ENCODE peak calls at places on chromosome 13, in eight cellular contexts. U is naive B cell; Q is T-helper 1 cell; G is stimulated activated CD4-positive, alpha-beta T cell treated with anti-CD3 and anti-CD28 coated beads, Interleukin-4, amount 100 ng/mL, for 4 hours; K is stimulated activated CD8-positive, alpha-beta memory T cell treated with anti-CD3 and anti-CD28 coated beads, Interleukin-15, amount 100 ng/mL, for 1 hour; V is Peyer's patch; Z is NCI-H2171; T is neural crest cell. L is an unnamed sample.

GRCh38 chr13:100675660-100676129 is 1.1 kb upstream of the TMTC4 start:
- DNase-seq in K (no peak), U (no peak), T (no peak), Z (no peak), G (no peak), Q (no peak), V (no peak), L (no peak)

GRCh38 chr13:51453308-51453958 is 597 bp upstream of the INTS6 start:
- DNase-seq in V (peak; percentile 80), G (peak; percentile 81), K (peak; percentile 44), Z (peak; percentile 82), T (no peak), U (peak; percentile 88), Q (peak; percentile 83), L (peak; percentile 83)

GRCh38 chr13:48156466-48156865 is 61.6 kb upstream of the MED4 start:
- DNase-seq in Q (peak; percentile 78), G (peak; percentile 54), V (peak; percentile 71), Z (peak; percentile 94), U (peak; percentile 29), K (peak; percentile 52), T (peak; percentile 1), L (peak; percentile 69)

GRCh38 chr13:101967216-101967615 is 434.6 kb downstream of the FGF14 start:
- DNase-seq in U (no peak), G (no peak), T (no peak), Z (no peak), Q (no peak), K (no peak), V (no peak), L (no peak)

GRCh38 chr13:26222523-26223046 is 471 bp upstream of the RNF6 start:
- DNase-seq in K (no peak), T (no peak), G (no peak), V (no peak), Z (no peak), U (no peak), Q (no peak), L (no peak)

GRCh38 chr13:50801087-50801931 is 42.2 kb downstream of the DLEU7 start:
- DNase-seq in G (peak; percentile 40), K (peak; percentile 43), U (peak; percentile 76), T (peak; percentile 73), Q (peak; percentile 73), V (peak; percentile 59), Z (peak; percentile 1), L (peak; percentile 56)

GRCh38 chr13:24215732-24216131 is 55.2 kb downstream of the SPATA13 start:
- DNase-seq in K (no peak), V (no peak), U (no peak), T (no peak), G (no peak), Q (no peak), Z (no peak), L (no peak)

GRCh38 chr13:41122838-41123237 is 9.8 kb downstream of the KBTBD6 start:
- DNase-seq in K (no peak), U (no peak), Z (no peak), G (no peak), Q (no peak), T (no peak), V (no peak), L (no peak)

GRCh38 chr13:38686635-38687245 is at the start of gene FREM2:
- DNase-seq in K (no peak), U (no peak), V (no peak), Z (no peak), G (no peak), T (peak; percentile 75), Q (no peak), L (no peak)

GRCh38 chr13:98300956-98301641 is 124.0 kb upstream of the RNF113B start:
- DNase-seq in V (no peak), K (no peak), G (no peak), Z (no peak), Q (no peak), T (no peak), U (no peak), L (no peak)

GRCh38 chr13:113584870-113585671 is 518 bp downstream of the TFDP1 start:
- DNase-seq in Q (peak; percentile 17), V (no peak), Z (no peak), K (no peak), G (peak; percentile 42), T (no peak), U (peak; percentile 15), L (no peak)

GRCh38 chr13:75195479-75196111 is 286.4 kb downstream of the TBC1D4 start:
- DNase-seq in Q (no peak), U (no peak), T (peak; percentile 53), G (no peak), V (no peak), K (no peak), Z (no peak), L (no peak)

GRCh38 chr13:92494915-92495314 is 731.7 kb upstream of the GPC6 start:
- DNase-seq in Z (no peak), K (no peak), V (no peak), U (no peak), T (no peak), G (no peak), Q (no peak), L (no peak)

GRCh38 chr13:29319451-29319850 is 276.0 kb downstream of the SLC7A1 start:
- DNase-seq in T (peak; percentile 2), K (no peak), V (no peak), G (no peak), Q (no peak), Z (no peak), U (no peak), L (no peak)

GRCh38 chr13:29847501-29847983 is 2.9 kb downstream of the UBL3 start:
- DNase-seq in Q (peak; percentile 8), U (no peak), G (no peak), V (no peak), K (no peak), T (peak; percentile 12), Z (no peak), L (no peak)

GRCh38 chr13:44578064-44578394 is 1.9 kb upstream of the TSC22D1 start:
- DNase-seq in T (no peak), Z (no peak), Q (no peak), K (no peak), U (no peak), V (peak; percentile 25), G (no peak), L (no peak)

GRCh38 chr13:67076378-67076777 is 153.8 kb downstream of the PCDH9 start:
- DNase-seq in K (no peak), U (no peak), V (no peak), Z (no peak), T (no peak), G (no peak), Q (no peak), L (no peak)

GRCh38 chr13:47188802-47189201 is 291.9 kb upstream of the HTR2A start:
- DNase-seq in G (no peak), U (no peak), Q (no peak), Z (no peak), K (no peak), T (no peak), V (no peak), L (no peak)

GRCh38 chr13:27463500-27463899 is 13.1 kb upstream of the MTIF3 start:
- DNase-seq in Q (peak; percentile 29), Z (no peak), G (no peak), T (no peak), K (no peak), V (no peak), U (no peak), L (no peak)

GRCh38 chr13:76600086-76600485 is 286.1 kb downstream of the KCTD12 start:
- DNase-seq in Z (no peak), V (no peak), K (no peak), T (no peak), Q (no peak), U (no peak), G (no peak), L (no peak)

GRCh38 chr13:22848539-22849052 is 332.2 kb upstream of the SGCG start:
- DNase-seq in G (no peak), K (no peak), V (no peak), T (no peak), Q (no peak), Z (no peak), U (no peak), L (no peak)

GRCh38 chr13:40528881-40529280 is 137.6 kb downstream of the FOXO1 start:
- DNase-seq in T (no peak), U (no peak), V (no peak), G (no peak), K (no peak), Q (no peak), Z (no peak), L (no peak)

GRCh38 chr13:99346328-99347070 is 39.3 kb upstream of the GPR183 start:
- DNase-seq in T (no peak), U (no peak), K (no peak), Z (no peak), Q (no peak), G (no peak), V (no peak), L (no peak)

GRCh38 chr13:43822969-43823368 is 36.2 kb upstream of the ENOX1 start:
- DNase-seq in Z (no peak), G (no peak), Q (no peak), V (no peak), T (no peak), U (no peak), K (no peak), L (no peak)

GRCh38 chr13:44437356-44438233 is 64.0 kb downstream of the SERP2 start:
- DNase-seq in G (no peak), T (no peak), Z (peak; percentile 16), K (no peak), U (peak; percentile 63), Q (peak; percentile 46), V (no peak), L (no peak)

GRCh38 chr13:63435668-63436275 is 2020.1 kb upstream of the PCDH20 start:
- DNase-seq in Z (no peak), G (no peak), T (no peak), K (no peak), U (no peak), V (no peak), Q (no peak), L (no peak)

GRCh38 chr13:66348745-66349720 is 881.1 kb downstream of the PCDH9 start:
- DNase-seq in Z (no peak), Q (no peak), U (no peak), K (no peak), T (no peak), G (no peak), V (no peak), L (no peak)

GRCh38 chr13:33543631-33544030 is 258.1 kb upstream of the STARD13 start:
- DNase-seq in K (no peak), G (no peak), Q (peak; percentile 20), Z (no peak), V (no peak), U (no peak), T (no peak), L (no peak)

GRCh38 chr13:19252381-19252780 is 70.8 kb upstream of the TUBA3C start:
- DNase-seq in U (no peak), G (no peak), Q (no peak), Z (no peak), K (no peak), T (no peak), V (no peak), L (no peak)

GRCh38 chr13:28753208-28753892 is 34.6 kb upstream of the SLC46A3 start:
- DNase-seq in T (no peak), V (no peak), U (no peak), Z (no peak), G (no peak), Q (no peak), K (no peak), L (no peak)

L was measured in activated CD4-positive, alpha-beta T cell treated with anti-CD3 and anti-CD28 coated beads for 4 hours.